ENCODE peak calls at places on chromosomes 12 and 14, in seven cellular contexts. A is PC-9; L is PC-3; G is CD8-positive, alpha-beta T cell; J is pancreas; H is IMR-90; O is HL-60. I is an unnamed sample.

GRCh38 chr14:59311723-59312122 is 123.3 kb downstream of the DAAM1 start:
- DNase-seq in L (no peak), H (no peak), G (no peak), J (no peak), A (no peak), O (no peak), I (no peak)

GRCh38 chr12:113476093-113476986 is 4.7 kb upstream of the LHX5 start:
- DNase-seq in L (no peak), H (no peak), J (no peak), A (no peak), O (no peak), G (no peak), I (no peak)

GRCh38 chr12:124007356-124007755 is 34.3 kb downstream of the ZNF664 start:
- DNase-seq in J (no peak), A (no peak), O (no peak), L (no peak), H (no peak), G (no peak), I (no peak)

GRCh38 chr12:47413806-47414205 is 292.0 kb downstream of the RPAP3 start:
- DNase-seq in O (no peak), G (no peak), L (no peak), J (no peak), H (peak; percentile 58), A (no peak), I (no peak)

GRCh38 chr12:27555928-27556778 is 32.1 kb downstream of the PPFIBP1 start:
- DNase-seq in A (no peak), G (no peak), H (no peak), L (no peak), O (no peak), J (no peak), I (peak; percentile 36)

GRCh38 chr14:73472182-73473114 is 14.1 kb upstream of the NUMB start:
- DNase-seq in H (peak; percentile 82), G (no peak), J (no peak), L (peak; percentile 87), O (no peak), A (no peak), I (peak; percentile 81)

GRCh38 chr12:125140918-125141573 is 75.8 kb downstream of the AACS start:
- DNase-seq in A (peak; percentile 48), J (no peak), H (peak; percentile 76), O (no peak), G (no peak), L (peak; percentile 90), I (peak; percentile 83)

GRCh38 chr12:127509066-127509778 is 757.7 kb upstream of the TMEM132C start:
- DNase-seq in L (peak; percentile 76), O (no peak), H (peak; percentile 89), G (no peak), J (no peak), A (no peak), I (peak; percentile 90)

GRCh38 chr12:106750524-106750923 is 24.0 kb upstream of the RIC8B start:
- DNase-seq in L (no peak), H (no peak), J (no peak), G (no peak), O (no peak), A (no peak), I (no peak)

GRCh38 chr12:4439736-4440135 is 5.9 kb downstream of the FGF6 start:
- DNase-seq in H (no peak), G (no peak), L (no peak), A (no peak), J (no peak), O (no peak), I (no peak)

GRCh38 chr12:112401054-112401453 is 8.4 kb downstream of the RPL6 start:
- DNase-seq in J (no peak), L (no peak), G (no peak), H (no peak), O (no peak), A (no peak), I (no peak)

GRCh38 chr14:68959035-68959434 is 20.1 kb downstream of the ACTN1 start:
- DNase-seq in A (no peak), O (no peak), J (no peak), L (no peak), G (no peak), H (no peak), I (no peak)

GRCh38 chr12:93904124-93904523 is 226.9 kb downstream of the CRADD start:
- DNase-seq in O (no peak), J (no peak), A (no peak), H (no peak), L (no peak), G (no peak), I (no peak)

GRCh38 chr12:86052921-86053320 is 178.8 kb downstream of the NTS start:
- DNase-seq in G (no peak), L (no peak), O (no peak), J (no peak), H (no peak), A (no peak), I (no peak)

GRCh38 chr14:22598896-22599244 is 770 bp downstream of the ABHD4 start:
- DNase-seq in O (no peak), J (peak; percentile 55), H (peak; percentile 71), L (peak; percentile 74), G (no peak), A (peak; percentile 39), I (peak; percentile 43)

GRCh38 chr14:39266589-39266870 is 32.8 kb downstream of the MIA2 start:
- DNase-seq in O (no peak), G (peak; percentile 31), A (peak; percentile 45), J (peak; percentile 91), H (peak; percentile 34), L (no peak), I (peak; percentile 30)

GRCh38 chr12:75000120-75000519 is 209.5 kb downstream of the KCNC2 start:
- DNase-seq in A (no peak), L (no peak), J (no peak), G (no peak), H (no peak), O (no peak), I (no peak)

GRCh38 chr14:21019377-21019776 is 5.5 kb downstream of the NDRG2 start:
- DNase-seq in L (no peak), H (peak; percentile 7), O (no peak), G (no peak), A (no peak), J (no peak), I (no peak)

GRCh38 chr14:65101631-65102440 is 481 bp downstream of the MAX start:
- DNase-seq in A (no peak), L (no peak), G (peak; percentile 53), H (no peak), J (peak; percentile 32), O (peak; percentile 23), I (peak; percentile 24)

GRCh38 chr12:49000346-49000745 is 1.2 kb upstream of the DDN start:
- DNase-seq in L (no peak), G (no peak), A (no peak), O (no peak), J (no peak), H (no peak), I (no peak)

GRCh38 chr12:90366286-90366685 is 588.7 kb downstream of the CCER1 start:
- DNase-seq in O (no peak), G (no peak), A (no peak), H (peak; percentile 36), J (no peak), L (peak; percentile 10), I (peak; percentile 36)

GRCh38 chr14:74950795-74951442 is 4.5 kb downstream of the PGF start:
- DNase-seq in G (no peak), H (peak; percentile 48), J (no peak), A (no peak), L (no peak), O (no peak), I (no peak)

GRCh38 chr12:103626498-103626897 is 39.4 kb downstream of the STAB2 start:
- DNase-seq in A (no peak), L (peak; percentile 65), O (no peak), G (no peak), J (no peak), H (peak; percentile 51), I (peak; percentile 56)

GRCh38 chr12:105205322-105206048 is 30.5 kb downstream of the APPL2 start:
- DNase-seq in L (no peak), G (no peak), J (peak; percentile 74), O (no peak), H (no peak), A (no peak), I (no peak)

GRCh38 chr12:19053999-19054398 is 75.5 kb upstream of the PLEKHA5 start:
- DNase-seq in G (no peak), O (no peak), L (no peak), A (no peak), J (no peak), H (no peak), I (no peak)

GRCh38 chr12:114958538-114958937 is 274.6 kb upstream of the TBX3 start:
- DNase-seq in L (no peak), O (no peak), G (no peak), A (no peak), H (no peak), J (no peak), I (no peak)

GRCh38 chr12:75890141-75890540 is 141.4 kb downstream of the PHLDA1 start:
- DNase-seq in G (no peak), O (no peak), H (peak; percentile 34), A (no peak), J (no peak), L (no peak), I (peak; percentile 36)

GRCh38 chr14:103501921-103502669 is 20.5 kb downstream of the CKB start:
- DNase-seq in J (no peak), O (no peak), L (no peak), G (no peak), A (no peak), H (no peak), I (no peak)

GRCh38 chr12:41188058-41188840 is at the start of gene PDZRN4:
- DNase-seq in J (no peak), G (no peak), L (no peak), O (no peak), H (no peak), A (no peak), I (peak; percentile 2)

GRCh38 chr12:58584885-58585284 is 335.4 kb downstream of the LRIG3 start:
- DNase-seq in L (no peak), H (peak; percentile 37), A (no peak), G (no peak), J (no peak), O (no peak), I (peak; percentile 46)

GRCh38 chr12:69238589-69239285 is 632 bp upstream of the CPSF6 start:
- DNase-seq in G (no peak), H (no peak), L (no peak), O (no peak), A (no peak), J (no peak), I (no peak)
- H3K4me3 ChIP-seq in G (peak overlapping the region; percentile 66), H (peak overlapping the region; percentile 47), L (peak overlapping the region; percentile 100), O (peak overlapping the region; percentile 46), A (peak overlapping the region; percentile 99), J (peak overlapping the region; percentile 79), I (peak overlapping the region; percentile 75)

GRCh38 chr14:101823511-101824120 is 62.1 kb downstream of the PPP2R5C start:
- DNase-seq in H (no peak), J (no peak), O (no peak), A (no peak), G (peak; percentile 58), L (no peak), I (peak; percentile 56)
- H3K4me3 ChIP-seq in H (no peak overlapping the region), J (no peak overlapping the region), O (no peak overlapping the region), A (no peak overlapping the region), G (peak overlapping the region; percentile 61), L (no peak overlapping the region), I (peak overlapping the region; percentile 3)

GRCh38 chr14:100776681-100777365 is 49.1 kb upstream of the MEG3 start:
- DNase-seq in J (no peak), H (no peak), O (no peak), G (no peak), A (no peak), L (no peak), I (no peak)
- H3K4me3 ChIP-seq in J (no peak overlapping the region), H (no peak overlapping the region), O (no peak overlapping the region), G (no peak overlapping the region), A (no peak overlapping the region), L (no peak overlapping the region), I (no peak overlapping the region)

GRCh38 chr12:65894624-65895023 is 70.3 kb downstream of the HMGA2 start:
- DNase-seq in O (no peak), L (no peak), J (no peak), A (no peak), G (no peak), H (no peak), I (no peak)
- H3K4me3 ChIP-seq in O (no peak overlapping the region), L (no peak overlapping the region), J (no peak overlapping the region), A (no peak overlapping the region), G (no peak overlapping the region), H (no peak overlapping the region), I (no peak overlapping the region)